ENCODE peak calls at places on chromosomes 11 and 22, in seven cellular contexts. One of them, this sample, is unnamed.

GRCh38 chr22:27238935-27239510 is 562.5 kb downstream of the MN1 start:
- DNase-seq in activated CD8-positive, alpha-beta memory T cell treated with anti-CD3 and anti-CD28 coated beads for 1 hour: no peak
- DNase-seq in H4: peak
- DNase-seq in fibroblast of the conjunctiva: peak
- DNase-seq in activated effector memory CD4-positive, alpha-beta T cell treated with anti-CD3 and anti-CD28 coated beads, Interleukin-2, amount 50 U/mL, for 16 hours: no peak
- DNase-seq in kidney epithelial cell: peak
- DNase-seq in NCI-H345: no peak
- DNase-seq in this sample: peak

GRCh38 chr22:43476751-43477150 is 64.9 kb downstream of the MPPED1 start:
- DNase-seq in activated CD8-positive, alpha-beta memory T cell treated with anti-CD3 and anti-CD28 coated beads for 1 hour: no peak
- DNase-seq in H4: no peak
- DNase-seq in fibroblast of the conjunctiva: no peak
- DNase-seq in activated effector memory CD4-positive, alpha-beta T cell treated with anti-CD3 and anti-CD28 coated beads, Interleukin-2, amount 50 U/mL, for 16 hours: peak
- DNase-seq in kidney epithelial cell: no peak
- DNase-seq in NCI-H345: no peak
- DNase-seq in this sample: no peak

GRCh38 chr11:123434911-123435310 is 4.8 kb downstream of the GRAMD1B start:
- DNase-seq in activated CD8-positive, alpha-beta memory T cell treated with anti-CD3 and anti-CD28 coated beads for 1 hour: no peak
- DNase-seq in H4: no peak
- DNase-seq in fibroblast of the conjunctiva: no peak
- DNase-seq in activated effector memory CD4-positive, alpha-beta T cell treated with anti-CD3 and anti-CD28 coated beads, Interleukin-2, amount 50 U/mL, for 16 hours: no peak
- DNase-seq in kidney epithelial cell: no peak
- DNase-seq in NCI-H345: no peak
- DNase-seq in this sample: no peak

GRCh38 chr22:38696606-38697005 is 4.1 kb downstream of the JOSD1 start:
- DNase-seq in activated CD8-positive, alpha-beta memory T cell treated with anti-CD3 and anti-CD28 coated beads for 1 hour: no peak
- DNase-seq in H4: peak
- DNase-seq in fibroblast of the conjunctiva: peak
- DNase-seq in activated effector memory CD4-positive, alpha-beta T cell treated with anti-CD3 and anti-CD28 coated beads, Interleukin-2, amount 50 U/mL, for 16 hours: peak
- DNase-seq in kidney epithelial cell: peak
- DNase-seq in NCI-H345: no peak
- DNase-seq in this sample: no peak

GRCh38 chr11:47524200-47524874 is 28.6 kb downstream of the CELF1 start:
- DNase-seq in activated CD8-positive, alpha-beta memory T cell treated with anti-CD3 and anti-CD28 coated beads for 1 hour: no peak
- DNase-seq in H4: no peak
- DNase-seq in fibroblast of the conjunctiva: no peak
- DNase-seq in activated effector memory CD4-positive, alpha-beta T cell treated with anti-CD3 and anti-CD28 coated beads, Interleukin-2, amount 50 U/mL, for 16 hours: no peak
- DNase-seq in kidney epithelial cell: no peak
- DNase-seq in NCI-H345: no peak
- DNase-seq in this sample: no peak

GRCh38 chr11:57800444-57801184 is 39.0 kb downstream of the CTNND1 start:
- DNase-seq in activated CD8-positive, alpha-beta memory T cell treated with anti-CD3 and anti-CD28 coated beads for 1 hour: no peak
- DNase-seq in H4: peak
- DNase-seq in fibroblast of the conjunctiva: peak
- DNase-seq in activated effector memory CD4-positive, alpha-beta T cell treated with anti-CD3 and anti-CD28 coated beads, Interleukin-2, amount 50 U/mL, for 16 hours: no peak
- DNase-seq in kidney epithelial cell: peak
- DNase-seq in NCI-H345: peak
- DNase-seq in this sample: peak

GRCh38 chr11:95373241-95373640 is 142.2 kb upstream of the SESN3 start:
- DNase-seq in activated CD8-positive, alpha-beta memory T cell treated with anti-CD3 and anti-CD28 coated beads for 1 hour: no peak
- DNase-seq in H4: no peak
- DNase-seq in fibroblast of the conjunctiva: no peak
- DNase-seq in activated effector memory CD4-positive, alpha-beta T cell treated with anti-CD3 and anti-CD28 coated beads, Interleukin-2, amount 50 U/mL, for 16 hours: no peak
- DNase-seq in kidney epithelial cell: no peak
- DNase-seq in NCI-H345: no peak
- DNase-seq in this sample: no peak

GRCh38 chr22:43277987-43278601 is 65.1 kb downstream of the SCUBE1 start:
- DNase-seq in activated CD8-positive, alpha-beta memory T cell treated with anti-CD3 and anti-CD28 coated beads for 1 hour: no peak
- DNase-seq in H4: no peak
- DNase-seq in fibroblast of the conjunctiva: no peak
- DNase-seq in activated effector memory CD4-positive, alpha-beta T cell treated with anti-CD3 and anti-CD28 coated beads, Interleukin-2, amount 50 U/mL, for 16 hours: no peak
- DNase-seq in kidney epithelial cell: no peak
- DNase-seq in NCI-H345: no peak
- DNase-seq in this sample: no peak

GRCh38 chr22:44439356-44440223 is 58.4 kb downstream of the RTL6 start:
- DNase-seq in activated CD8-positive, alpha-beta memory T cell treated with anti-CD3 and anti-CD28 coated beads for 1 hour: no peak
- DNase-seq in H4: no peak
- DNase-seq in fibroblast of the conjunctiva: no peak
- DNase-seq in activated effector memory CD4-positive, alpha-beta T cell treated with anti-CD3 and anti-CD28 coated beads, Interleukin-2, amount 50 U/mL, for 16 hours: peak
- DNase-seq in kidney epithelial cell: no peak
- DNase-seq in NCI-H345: no peak
- DNase-seq in this sample: no peak

GRCh38 chr11:34425863-34426262 is 12.9 kb upstream of the CAT start:
- DNase-seq in activated CD8-positive, alpha-beta memory T cell treated with anti-CD3 and anti-CD28 coated beads for 1 hour: no peak
- DNase-seq in H4: peak
- DNase-seq in fibroblast of the conjunctiva: no peak
- DNase-seq in activated effector memory CD4-positive, alpha-beta T cell treated with anti-CD3 and anti-CD28 coated beads, Interleukin-2, amount 50 U/mL, for 16 hours: no peak
- DNase-seq in kidney epithelial cell: peak
- DNase-seq in NCI-H345: no peak
- DNase-seq in this sample: peak

GRCh38 chr22:30159561-30160353 is 79.5 kb downstream of the HORMAD2 start:
- DNase-seq in activated CD8-positive, alpha-beta memory T cell treated with anti-CD3 and anti-CD28 coated beads for 1 hour: no peak
- DNase-seq in H4: peak
- DNase-seq in fibroblast of the conjunctiva: peak
- DNase-seq in activated effector memory CD4-positive, alpha-beta T cell treated with anti-CD3 and anti-CD28 coated beads, Interleukin-2, amount 50 U/mL, for 16 hours: no peak
- DNase-seq in kidney epithelial cell: peak
- DNase-seq in NCI-H345: no peak
- DNase-seq in this sample: peak

GRCh38 chr22:41844513-41844912 is 11.6 kb downstream of the SREBF2 start:
- DNase-seq in activated CD8-positive, alpha-beta memory T cell treated with anti-CD3 and anti-CD28 coated beads for 1 hour: no peak
- DNase-seq in H4: no peak
- DNase-seq in fibroblast of the conjunctiva: no peak
- DNase-seq in activated effector memory CD4-positive, alpha-beta T cell treated with anti-CD3 and anti-CD28 coated beads, Interleukin-2, amount 50 U/mL, for 16 hours: no peak
- DNase-seq in kidney epithelial cell: no peak
- DNase-seq in NCI-H345: no peak
- DNase-seq in this sample: no peak

GRCh38 chr11:41250408-41250807 is 209.0 kb downstream of the LRRC4C start:
- DNase-seq in activated CD8-positive, alpha-beta memory T cell treated with anti-CD3 and anti-CD28 coated beads for 1 hour: no peak
- DNase-seq in H4: no peak
- DNase-seq in fibroblast of the conjunctiva: no peak
- DNase-seq in activated effector memory CD4-positive, alpha-beta T cell treated with anti-CD3 and anti-CD28 coated beads, Interleukin-2, amount 50 U/mL, for 16 hours: no peak
- DNase-seq in kidney epithelial cell: no peak
- DNase-seq in NCI-H345: no peak
- DNase-seq in this sample: no peak

GRCh38 chr11:844693-845644 is 2.3 kb downstream of the TSPAN4 start:
- DNase-seq in activated CD8-positive, alpha-beta memory T cell treated with anti-CD3 and anti-CD28 coated beads for 1 hour: no peak
- DNase-seq in H4: peak
- DNase-seq in fibroblast of the conjunctiva: peak
- DNase-seq in activated effector memory CD4-positive, alpha-beta T cell treated with anti-CD3 and anti-CD28 coated beads, Interleukin-2, amount 50 U/mL, for 16 hours: no peak
- DNase-seq in kidney epithelial cell: no peak
- DNase-seq in NCI-H345: no peak
- DNase-seq in this sample: peak

GRCh38 chr11:123544631-123545375 is 109.6 kb downstream of the SCN3B start:
- DNase-seq in activated CD8-positive, alpha-beta memory T cell treated with anti-CD3 and anti-CD28 coated beads for 1 hour: no peak
- DNase-seq in H4: no peak
- DNase-seq in fibroblast of the conjunctiva: no peak
- DNase-seq in activated effector memory CD4-positive, alpha-beta T cell treated with anti-CD3 and anti-CD28 coated beads, Interleukin-2, amount 50 U/mL, for 16 hours: no peak
- DNase-seq in kidney epithelial cell: no peak
- DNase-seq in NCI-H345: peak
- DNase-seq in this sample: no peak

GRCh38 chr22:24003887-24004286 is 1.4 kb downstream of the GSTT4 start:
- DNase-seq in activated CD8-positive, alpha-beta memory T cell treated with anti-CD3 and anti-CD28 coated beads for 1 hour: no peak
- DNase-seq in H4: no peak
- DNase-seq in fibroblast of the conjunctiva: no peak
- DNase-seq in activated effector memory CD4-positive, alpha-beta T cell treated with anti-CD3 and anti-CD28 coated beads, Interleukin-2, amount 50 U/mL, for 16 hours: no peak
- DNase-seq in kidney epithelial cell: no peak
- DNase-seq in NCI-H345: no peak
- DNase-seq in this sample: no peak

GRCh38 chr22:36541831-36542391 is 12.9 kb upstream of the EIF3D start:
- DNase-seq in activated CD8-positive, alpha-beta memory T cell treated with anti-CD3 and anti-CD28 coated beads for 1 hour: no peak
- DNase-seq in H4: peak
- DNase-seq in fibroblast of the conjunctiva: peak
- DNase-seq in activated effector memory CD4-positive, alpha-beta T cell treated with anti-CD3 and anti-CD28 coated beads, Interleukin-2, amount 50 U/mL, for 16 hours: peak
- DNase-seq in kidney epithelial cell: peak
- DNase-seq in NCI-H345: no peak
- DNase-seq in this sample: peak

GRCh38 chr22:36443198-36443770 is 38.2 kb downstream of the TXN2 start:
- DNase-seq in activated CD8-positive, alpha-beta memory T cell treated with anti-CD3 and anti-CD28 coated beads for 1 hour: no peak
- DNase-seq in H4: peak
- DNase-seq in fibroblast of the conjunctiva: no peak
- DNase-seq in activated effector memory CD4-positive, alpha-beta T cell treated with anti-CD3 and anti-CD28 coated beads, Interleukin-2, amount 50 U/mL, for 16 hours: no peak
- DNase-seq in kidney epithelial cell: no peak
- DNase-seq in NCI-H345: peak
- DNase-seq in this sample: no peak

GRCh38 chr11:120556841-120557240 is 45.3 kb downstream of the GRIK4 start:
- DNase-seq in activated CD8-positive, alpha-beta memory T cell treated with anti-CD3 and anti-CD28 coated beads for 1 hour: no peak
- DNase-seq in H4: no peak
- DNase-seq in fibroblast of the conjunctiva: no peak
- DNase-seq in activated effector memory CD4-positive, alpha-beta T cell treated with anti-CD3 and anti-CD28 coated beads, Interleukin-2, amount 50 U/mL, for 16 hours: no peak
- DNase-seq in kidney epithelial cell: no peak
- DNase-seq in NCI-H345: no peak
- DNase-seq in this sample: no peak

GRCh38 chr11:47861762-47862161 is 13.6 kb upstream of the NUP160 start:
- DNase-seq in activated CD8-positive, alpha-beta memory T cell treated with anti-CD3 and anti-CD28 coated beads for 1 hour: no peak
- DNase-seq in H4: peak
- DNase-seq in fibroblast of the conjunctiva: no peak
- DNase-seq in activated effector memory CD4-positive, alpha-beta T cell treated with anti-CD3 and anti-CD28 coated beads, Interleukin-2, amount 50 U/mL, for 16 hours: no peak
- DNase-seq in kidney epithelial cell: no peak
- DNase-seq in NCI-H345: no peak
- DNase-seq in this sample: peak

GRCh38 chr11:119643212-119643877 is 85.7 kb downstream of the NECTIN1 start:
- DNase-seq in activated CD8-positive, alpha-beta memory T cell treated with anti-CD3 and anti-CD28 coated beads for 1 hour: no peak
- DNase-seq in H4: no peak
- DNase-seq in fibroblast of the conjunctiva: no peak
- DNase-seq in activated effector memory CD4-positive, alpha-beta T cell treated with anti-CD3 and anti-CD28 coated beads, Interleukin-2, amount 50 U/mL, for 16 hours: no peak
- DNase-seq in kidney epithelial cell: no peak
- DNase-seq in NCI-H345: no peak
- DNase-seq in this sample: no peak

GRCh38 chr11:130163346-130164220 is 4.0 kb downstream of the ST14 start:
- DNase-seq in activated CD8-positive, alpha-beta memory T cell treated with anti-CD3 and anti-CD28 coated beads for 1 hour: no peak
- DNase-seq in H4: no peak
- DNase-seq in fibroblast of the conjunctiva: no peak
- DNase-seq in activated effector memory CD4-positive, alpha-beta T cell treated with anti-CD3 and anti-CD28 coated beads, Interleukin-2, amount 50 U/mL, for 16 hours: no peak
- DNase-seq in kidney epithelial cell: no peak
- DNase-seq in NCI-H345: peak
- DNase-seq in this sample: no peak

GRCh38 chr11:74678591-74679512 is 52.4 kb downstream of the CHRDL2 start:
- DNase-seq in activated CD8-positive, alpha-beta memory T cell treated with anti-CD3 and anti-CD28 coated beads for 1 hour: no peak
- DNase-seq in H4: no peak
- DNase-seq in fibroblast of the conjunctiva: no peak
- DNase-seq in activated effector memory CD4-positive, alpha-beta T cell treated with anti-CD3 and anti-CD28 coated beads, Interleukin-2, amount 50 U/mL, for 16 hours: peak
- DNase-seq in kidney epithelial cell: no peak
- DNase-seq in NCI-H345: no peak
- DNase-seq in this sample: no peak

GRCh38 chr11:10539339-10539738 is 1.6 kb downstream of the RNF141 start:
- DNase-seq in activated CD8-positive, alpha-beta memory T cell treated with anti-CD3 and anti-CD28 coated beads for 1 hour: no peak
- DNase-seq in H4: no peak
- DNase-seq in fibroblast of the conjunctiva: no peak
- DNase-seq in activated effector memory CD4-positive, alpha-beta T cell treated with anti-CD3 and anti-CD28 coated beads, Interleukin-2, amount 50 U/mL, for 16 hours: no peak
- DNase-seq in kidney epithelial cell: no peak
- DNase-seq in NCI-H345: no peak
- DNase-seq in this sample: no peak

GRCh38 chr11:16741473-16741872 is 3.0 kb downstream of the C11orf58 start:
- DNase-seq in activated CD8-positive, alpha-beta memory T cell treated with anti-CD3 and anti-CD28 coated beads for 1 hour: no peak
- DNase-seq in H4: no peak
- DNase-seq in fibroblast of the conjunctiva: no peak
- DNase-seq in activated effector memory CD4-positive, alpha-beta T cell treated with anti-CD3 and anti-CD28 coated beads, Interleukin-2, amount 50 U/mL, for 16 hours: no peak
- DNase-seq in kidney epithelial cell: no peak
- DNase-seq in NCI-H345: no peak
- DNase-seq in this sample: no peak

GRCh38 chr11:130547761-130548490 is 99.5 kb downstream of the ADAMTS15 start:
- DNase-seq in activated CD8-positive, alpha-beta memory T cell treated with anti-CD3 and anti-CD28 coated beads for 1 hour: no peak
- DNase-seq in H4: no peak
- DNase-seq in fibroblast of the conjunctiva: no peak
- DNase-seq in activated effector memory CD4-positive, alpha-beta T cell treated with anti-CD3 and anti-CD28 coated beads, Interleukin-2, amount 50 U/mL, for 16 hours: no peak
- DNase-seq in kidney epithelial cell: no peak
- DNase-seq in NCI-H345: no peak
- DNase-seq in this sample: no peak

GRCh38 chr11:118226781-118227180 is 2.0 kb upstream of the JAML start:
- DNase-seq in activated CD8-positive, alpha-beta memory T cell treated with anti-CD3 and anti-CD28 coated beads for 1 hour: no peak
- DNase-seq in H4: no peak
- DNase-seq in fibroblast of the conjunctiva: no peak
- DNase-seq in activated effector memory CD4-positive, alpha-beta T cell treated with anti-CD3 and anti-CD28 coated beads, Interleukin-2, amount 50 U/mL, for 16 hours: no peak
- DNase-seq in kidney epithelial cell: no peak
- DNase-seq in NCI-H345: no peak
- DNase-seq in this sample: no peak

GRCh38 chr11:130429983-130430382 is 1.6 kb upstream of the ADAMTS8 start:
- DNase-seq in activated CD8-positive, alpha-beta memory T cell treated with anti-CD3 and anti-CD28 coated beads for 1 hour: no peak
- DNase-seq in H4: no peak
- DNase-seq in fibroblast of the conjunctiva: no peak
- DNase-seq in activated effector memory CD4-positive, alpha-beta T cell treated with anti-CD3 and anti-CD28 coated beads, Interleukin-2, amount 50 U/mL, for 16 hours: no peak
- DNase-seq in kidney epithelial cell: no peak
- DNase-seq in NCI-H345: no peak
- DNase-seq in this sample: no peak

GRCh38 chr11:2914475-2915195 is 14.6 kb downstream of the PHLDA2 start:
- DNase-seq in activated CD8-positive, alpha-beta memory T cell treated with anti-CD3 and anti-CD28 coated beads for 1 hour: no peak
- DNase-seq in H4: no peak
- DNase-seq in fibroblast of the conjunctiva: no peak
- DNase-seq in activated effector memory CD4-positive, alpha-beta T cell treated with anti-CD3 and anti-CD28 coated beads, Interleukin-2, amount 50 U/mL, for 16 hours: no peak
- DNase-seq in kidney epithelial cell: no peak
- DNase-seq in NCI-H345: peak
- DNase-seq in this sample: no peak

GRCh38 chr11:1655168-1656060 is 25.8 kb downstream of the KRTAP5-5 start:
- DNase-seq in activated CD8-positive, alpha-beta memory T cell treated with anti-CD3 and anti-CD28 coated beads for 1 hour: no peak
- DNase-seq in H4: no peak
- DNase-seq in fibroblast of the conjunctiva: no peak
- DNase-seq in activated effector memory CD4-positive, alpha-beta T cell treated with anti-CD3 and anti-CD28 coated beads, Interleukin-2, amount 50 U/mL, for 16 hours: peak
- DNase-seq in kidney epithelial cell: no peak
- DNase-seq in NCI-H345: peak
- DNase-seq in this sample: no peak